ENCODE peak calls at places on chromosomes 11 and 22, in six cellular contexts. I is SK-N-SH, R is HepG2, O is K562, P is H1, W is GM12878. U is an unnamed sample.

GRCh38 chr22:31139866-31140716 is at the start of gene PLA2G3:
- DNase-seq in I (peak), R (peak), O (peak), P (peak), W (no peak), U (no peak)

GRCh38 chr11:13446444-13446843 is 16.6 kb downstream of the BTBD10 start:
- DNase-seq in I (no peak), R (no peak), O (no peak), P (no peak), W (no peak), U (no peak)

GRCh38 chr22:37240941-37241320 is 3.1 kb downstream of the RAC2 start:
- DNase-seq in I (peak), R (no peak), O (no peak), P (no peak), W (no peak), U (no peak)

GRCh38 chr11:8671242-8671641 is 11.2 kb downstream of the TRIM66 start:
- DNase-seq in I (peak), R (no peak), O (no peak), P (peak), W (no peak), U (no peak)

GRCh38 chr11:10329935-10330334 is 25.1 kb downstream of the ADM start:
- DNase-seq in I (no peak), R (no peak), O (no peak), P (no peak), W (no peak), U (no peak)

GRCh38 chr11:6321961-6322362 is 1.7 kb upstream of the CAVIN3 start:
- DNase-seq in I (no peak), R (no peak), O (no peak), P (no peak), W (no peak), U (no peak)

GRCh38 chr22:49324527-49325491 is 502.9 kb downstream of the BRD1 start:
- DNase-seq in I (peak), R (no peak), O (no peak), P (peak), W (no peak), U (no peak)

GRCh38 chr22:27726726-27727449 is 74.7 kb downstream of the MN1 start:
- DNase-seq in I (no peak), R (peak), O (peak), P (no peak), W (no peak), U (no peak)

DNA sequence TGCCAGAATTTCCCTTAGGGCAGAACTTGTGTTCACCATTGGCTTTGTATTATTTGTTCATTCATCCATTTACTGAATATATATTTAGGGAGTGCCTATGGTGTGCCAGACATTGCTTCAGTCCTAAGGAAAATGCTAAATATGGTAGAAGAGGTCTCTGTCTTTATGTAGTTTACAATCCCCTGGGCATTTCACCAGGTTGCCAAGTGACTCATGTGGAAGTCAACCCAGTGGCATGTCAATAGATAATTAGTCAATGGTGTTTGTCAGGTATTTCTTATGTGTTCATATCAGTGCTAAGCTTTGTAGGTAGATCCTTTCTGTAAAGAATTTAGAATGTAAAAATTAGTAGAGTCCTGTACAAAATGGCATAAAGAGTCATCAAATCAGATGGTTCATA is 58.4 kb upstream of the SESN3 start:
- DNase-seq in I (no peak), R (no peak), O (no peak), P (no peak), W (no peak), U (no peak)
- TF ChIP-seq GABPA in I (no peak), R (no peak), O (no peak), P (no peak), W (no peak), U (no peak)

GRCh38 chr11:102794382-102794781 is 3.6 kb downstream of the MMP1 start:
- DNase-seq in I (peak), R (peak), O (peak), P (peak), W (no peak), U (no peak)
- TF ChIP-seq GABPA in I (no peak), R (no peak), O (no peak), P (no peak), W (no peak), U (no peak)

DNA sequence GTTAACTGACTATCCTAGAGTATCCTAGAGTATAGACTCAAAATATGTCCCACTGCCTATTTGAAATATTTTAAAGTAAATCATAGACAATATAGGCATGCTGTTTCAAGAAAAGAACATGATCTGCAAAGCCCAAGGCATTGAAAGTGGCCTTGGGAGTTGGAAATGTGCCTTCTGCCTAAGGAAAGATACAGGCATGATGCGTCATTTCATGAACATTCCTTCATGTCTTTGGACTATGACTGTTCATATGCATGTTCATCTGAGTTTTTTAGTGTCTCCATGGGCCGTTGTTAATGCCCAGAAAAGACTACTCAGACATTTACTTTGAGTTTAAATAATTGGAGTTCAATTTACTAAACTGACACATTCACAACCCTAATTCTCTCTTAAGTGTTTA is 69.7 kb upstream of the PRDM11 start:
- DNase-seq in I (no peak), R (no peak), O (no peak), P (no peak), W (no peak), U (no peak)
- TF ChIP-seq GABPA in I (no peak), R (no peak), O (no peak), P (no peak), W (no peak), U (no peak)

DNA sequence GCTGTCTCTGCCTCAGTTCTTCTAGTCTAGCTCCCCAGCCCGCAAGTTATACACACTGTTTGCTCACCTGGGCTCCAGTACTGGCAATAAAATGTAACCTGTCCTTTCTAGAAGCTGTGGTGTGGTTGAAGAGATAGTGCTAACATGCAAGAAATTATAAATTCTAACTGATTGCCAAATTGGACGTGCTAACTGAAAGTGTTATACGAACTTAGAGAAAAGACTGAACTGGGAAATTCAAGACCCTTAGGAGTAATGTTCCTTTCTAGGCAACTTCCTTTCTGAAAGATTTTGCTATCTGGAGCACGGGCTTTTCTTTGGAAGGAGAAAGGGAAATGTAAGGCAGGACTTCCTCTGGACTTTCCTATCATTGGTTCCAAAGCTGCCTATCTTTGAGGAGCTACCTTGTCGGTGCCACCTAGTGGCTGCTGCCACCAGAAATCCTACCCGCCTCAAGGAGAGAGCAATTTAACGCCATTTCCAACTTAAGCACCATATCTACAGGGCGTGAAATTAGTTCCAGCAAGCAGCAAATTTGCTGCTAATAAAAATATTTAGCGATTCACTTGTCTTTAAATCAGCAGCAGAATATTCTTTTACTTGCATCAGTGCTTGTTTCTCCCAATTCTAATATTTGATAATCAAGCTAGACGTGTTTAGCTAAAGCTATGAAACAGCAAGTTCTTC is 12.7 kb upstream of the TMEM218 start:
- DNase-seq in I (peak), R (peak), O (peak), P (no peak), W (no peak), U (peak)
- TF ChIP-seq GABPA in I (peak), R (peak), O (peak), P (peak), W (peak), U (peak)

GRCh38 chr11:74453373-74453975 is 13.9 kb downstream of the KCNE3 start:
- DNase-seq in I (peak), R (peak), O (peak), P (peak), W (peak), U (peak)
- TF ChIP-seq GABPA in I (no peak), R (no peak), O (no peak), P (no peak), W (no peak), U (no peak)

GRCh38 chr11:36953986-36954385 is 355.9 kb upstream of the RAG2 start:
- DNase-seq in I (no peak), R (no peak), O (no peak), P (no peak), W (no peak), U (no peak)
- TF ChIP-seq GABPA in I (no peak), R (no peak), O (no peak), P (no peak), W (no peak), U (no peak)

GRCh38 chr11:17403977-17404759 is 15.7 kb upstream of the KCNJ11 start:
- DNase-seq in I (no peak), R (no peak), O (no peak), P (no peak), W (no peak), U (no peak)
- TF ChIP-seq GABPA in I (no peak), R (no peak), O (peak), P (no peak), W (no peak), U (no peak)

DNA sequence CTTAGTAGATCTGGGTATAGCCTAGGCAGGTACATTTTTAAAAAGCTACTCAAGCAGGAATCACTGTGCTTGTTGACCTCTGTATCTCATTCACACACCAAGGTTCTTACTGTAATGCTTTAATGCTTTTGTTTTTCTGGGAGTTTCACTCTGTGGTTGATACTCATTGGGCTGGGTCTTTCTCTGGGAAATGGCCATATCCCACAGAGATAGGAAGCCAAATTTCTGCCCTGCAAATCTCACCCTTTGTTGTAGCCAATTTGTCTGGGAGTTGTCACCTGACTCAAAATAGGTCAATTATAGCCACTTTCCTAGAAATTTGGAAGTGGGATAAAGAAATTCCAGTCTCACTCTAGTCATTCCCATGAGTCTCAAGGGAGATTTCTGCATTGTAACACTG is 195.8 kb upstream of the BDNF start:
- DNase-seq in I (no peak), R (no peak), O (no peak), P (no peak), W (no peak), U (no peak)
- TF ChIP-seq GABPA in I (no peak), R (no peak), O (no peak), P (no peak), W (no peak), U (no peak)

GRCh38 chr22:19811211-19811621 is 43.5 kb downstream of the GNB1L start:
- DNase-seq in I (peak), R (no peak), O (no peak), P (peak), W (no peak), U (no peak)
- TF ChIP-seq GABPA in I (no peak), R (no peak), O (no peak), P (no peak), W (no peak), U (no peak)

GRCh38 chr11:14622241-14622954 is 21.2 kb upstream of the PDE3B start:
- DNase-seq in I (no peak), R (no peak), O (no peak), P (no peak), W (no peak), U (no peak)

GRCh38 chr11:14618060-14618459 is 25.5 kb upstream of the PDE3B start:
- DNase-seq in I (no peak), R (peak), O (no peak), P (no peak), W (no peak), U (no peak)

GRCh38 chr11:14620027-14620511 is 23.5 kb upstream of the PDE3B start:
- DNase-seq in I (no peak), R (peak), O (no peak), P (no peak), W (no peak), U (no peak)

GRCh38 chr11:14617241-14618027 is 26.2 kb upstream of the PDE3B start:
- DNase-seq in I (no peak), R (peak), O (no peak), P (no peak), W (no peak), U (no peak)

GRCh38 chr11:14619580-14619979 is 24.0 kb upstream of the PDE3B start:
- DNase-seq in I (no peak), R (peak), O (no peak), P (no peak), W (no peak), U (no peak)
- TF ChIP-seq GABPA in I (no peak), R (no peak), O (no peak), P (no peak), W (no peak), U (no peak)